ENCODE peak calls at places on chromosomes 11 and 22, in nine cellular contexts. One of them, this sample, is unnamed.

GRCh38 chr22:40449676-40450035 is 79.3 kb downstream of the SGSM3 start:
- DNase-seq in fibroblast of the conjunctiva: peak; percentile 40
- DNase-seq in mammary epithelial cell: peak; percentile 15
- DNase-seq in tibial artery: peak; percentile 17
- DNase-seq in stimulated activated CD8-positive, alpha-beta memory T cell treated with anti-CD3 and anti-CD28 coated beads, Interleukin-7, amount 100 ng/mL, for 1 hour: no peak
- DNase-seq in activated CD4-positive, alpha-beta T cell treated with anti-CD3 and anti-CD28 coated beads for 36 hours: no peak
- DNase-seq in WERI-Rb-1: no peak
- DNase-seq in activated naive CD4-positive, alpha-beta T cell: no peak
- DNase-seq in activated T-cell treated with anti-CD3 and anti-CD28 coated beads, Interleukin-2, amount 50 U/mL, for 24 hours: no peak
- DNase-seq in this sample: no peak

GRCh38 chr22:33274214-33274828 is 216.1 kb upstream of the SYN3 start:
- DNase-seq in mammary epithelial cell: peak; percentile 14
- DNase-seq in stimulated activated CD8-positive, alpha-beta memory T cell treated with anti-CD3 and anti-CD28 coated beads, Interleukin-7, amount 100 ng/mL, for 1 hour: no peak
- DNase-seq in WERI-Rb-1: peak; percentile 50
- DNase-seq in tibial artery: no peak
- DNase-seq in fibroblast of the conjunctiva: no peak
- DNase-seq in activated T-cell treated with anti-CD3 and anti-CD28 coated beads, Interleukin-2, amount 50 U/mL, for 24 hours: no peak
- DNase-seq in activated naive CD4-positive, alpha-beta T cell: no peak
- DNase-seq in activated CD4-positive, alpha-beta T cell treated with anti-CD3 and anti-CD28 coated beads for 36 hours: peak; percentile 49
- DNase-seq in this sample: no peak

GRCh38 chr11:3192511-3193372 is 25.9 kb downstream of the MRGPRG start:
- DNase-seq in activated CD4-positive, alpha-beta T cell treated with anti-CD3 and anti-CD28 coated beads for 36 hours: no peak
- DNase-seq in stimulated activated CD8-positive, alpha-beta memory T cell treated with anti-CD3 and anti-CD28 coated beads, Interleukin-7, amount 100 ng/mL, for 1 hour: no peak
- DNase-seq in WERI-Rb-1: no peak
- DNase-seq in tibial artery: peak; percentile 46
- DNase-seq in fibroblast of the conjunctiva: no peak
- DNase-seq in mammary epithelial cell: no peak
- DNase-seq in activated T-cell treated with anti-CD3 and anti-CD28 coated beads, Interleukin-2, amount 50 U/mL, for 24 hours: peak; percentile 24
- DNase-seq in activated naive CD4-positive, alpha-beta T cell: no peak
- DNase-seq in this sample: no peak

GRCh38 chr22:39818050-39818449 is 75.5 kb downstream of the ENTHD1 start:
- DNase-seq in mammary epithelial cell: no peak
- DNase-seq in tibial artery: no peak
- DNase-seq in stimulated activated CD8-positive, alpha-beta memory T cell treated with anti-CD3 and anti-CD28 coated beads, Interleukin-7, amount 100 ng/mL, for 1 hour: no peak
- DNase-seq in activated T-cell treated with anti-CD3 and anti-CD28 coated beads, Interleukin-2, amount 50 U/mL, for 24 hours: no peak
- DNase-seq in fibroblast of the conjunctiva: no peak
- DNase-seq in activated naive CD4-positive, alpha-beta T cell: no peak
- DNase-seq in WERI-Rb-1: no peak
- DNase-seq in activated CD4-positive, alpha-beta T cell treated with anti-CD3 and anti-CD28 coated beads for 36 hours: no peak
- DNase-seq in this sample: no peak

GRCh38 chr11:19987243-19987870 is 172.9 kb downstream of the DBX1 start:
- DNase-seq in activated naive CD4-positive, alpha-beta T cell: no peak
- DNase-seq in stimulated activated CD8-positive, alpha-beta memory T cell treated with anti-CD3 and anti-CD28 coated beads, Interleukin-7, amount 100 ng/mL, for 1 hour: no peak
- DNase-seq in mammary epithelial cell: no peak
- DNase-seq in fibroblast of the conjunctiva: no peak
- DNase-seq in WERI-Rb-1: no peak
- DNase-seq in tibial artery: no peak
- DNase-seq in activated CD4-positive, alpha-beta T cell treated with anti-CD3 and anti-CD28 coated beads for 36 hours: no peak
- DNase-seq in activated T-cell treated with anti-CD3 and anti-CD28 coated beads, Interleukin-2, amount 50 U/mL, for 24 hours: no peak
- DNase-seq in this sample: no peak

GRCh38 chr11:77173494-77173893 is 45.4 kb downstream of the MYO7A start:
- DNase-seq in tibial artery: no peak
- DNase-seq in activated naive CD4-positive, alpha-beta T cell: no peak
- DNase-seq in WERI-Rb-1: no peak
- DNase-seq in activated CD4-positive, alpha-beta T cell treated with anti-CD3 and anti-CD28 coated beads for 36 hours: no peak
- DNase-seq in mammary epithelial cell: no peak
- DNase-seq in activated T-cell treated with anti-CD3 and anti-CD28 coated beads, Interleukin-2, amount 50 U/mL, for 24 hours: no peak
- DNase-seq in stimulated activated CD8-positive, alpha-beta memory T cell treated with anti-CD3 and anti-CD28 coated beads, Interleukin-7, amount 100 ng/mL, for 1 hour: no peak
- DNase-seq in fibroblast of the conjunctiva: no peak
- DNase-seq in this sample: no peak

GRCh38 chr11:94325681-94326080 is 21.3 kb downstream of the IZUMO1R start:
- DNase-seq in activated naive CD4-positive, alpha-beta T cell: peak; percentile 4
- DNase-seq in tibial artery: no peak
- DNase-seq in WERI-Rb-1: peak; percentile 78
- DNase-seq in stimulated activated CD8-positive, alpha-beta memory T cell treated with anti-CD3 and anti-CD28 coated beads, Interleukin-7, amount 100 ng/mL, for 1 hour: no peak
- DNase-seq in mammary epithelial cell: peak; percentile 30
- DNase-seq in activated CD4-positive, alpha-beta T cell treated with anti-CD3 and anti-CD28 coated beads for 36 hours: peak; percentile 69
- DNase-seq in fibroblast of the conjunctiva: no peak
- DNase-seq in activated T-cell treated with anti-CD3 and anti-CD28 coated beads, Interleukin-2, amount 50 U/mL, for 24 hours: peak; percentile 53
- DNase-seq in this sample: no peak

GRCh38 chr11:108881136-108881535 is 216.3 kb downstream of the DDX10 start:
- DNase-seq in activated naive CD4-positive, alpha-beta T cell: no peak
- DNase-seq in activated CD4-positive, alpha-beta T cell treated with anti-CD3 and anti-CD28 coated beads for 36 hours: no peak
- DNase-seq in WERI-Rb-1: no peak
- DNase-seq in fibroblast of the conjunctiva: no peak
- DNase-seq in activated T-cell treated with anti-CD3 and anti-CD28 coated beads, Interleukin-2, amount 50 U/mL, for 24 hours: no peak
- DNase-seq in stimulated activated CD8-positive, alpha-beta memory T cell treated with anti-CD3 and anti-CD28 coated beads, Interleukin-7, amount 100 ng/mL, for 1 hour: no peak
- DNase-seq in tibial artery: no peak
- DNase-seq in mammary epithelial cell: no peak
- DNase-seq in this sample: no peak

GRCh38 chr22:46115755-46116490 is 34.4 kb upstream of the PPARA start:
- DNase-seq in activated CD4-positive, alpha-beta T cell treated with anti-CD3 and anti-CD28 coated beads for 36 hours: no peak
- DNase-seq in fibroblast of the conjunctiva: no peak
- DNase-seq in stimulated activated CD8-positive, alpha-beta memory T cell treated with anti-CD3 and anti-CD28 coated beads, Interleukin-7, amount 100 ng/mL, for 1 hour: no peak
- DNase-seq in activated naive CD4-positive, alpha-beta T cell: no peak
- DNase-seq in activated T-cell treated with anti-CD3 and anti-CD28 coated beads, Interleukin-2, amount 50 U/mL, for 24 hours: no peak
- DNase-seq in WERI-Rb-1: no peak
- DNase-seq in tibial artery: peak; percentile 78
- DNase-seq in mammary epithelial cell: no peak
- DNase-seq in this sample: no peak

GRCh38 chr22:50170453-50171318 is at the start of gene PANX2:
- DNase-seq in activated T-cell treated with anti-CD3 and anti-CD28 coated beads, Interleukin-2, amount 50 U/mL, for 24 hours: no peak
- DNase-seq in tibial artery: no peak
- DNase-seq in stimulated activated CD8-positive, alpha-beta memory T cell treated with anti-CD3 and anti-CD28 coated beads, Interleukin-7, amount 100 ng/mL, for 1 hour: no peak
- DNase-seq in mammary epithelial cell: no peak
- DNase-seq in WERI-Rb-1: no peak
- DNase-seq in fibroblast of the conjunctiva: no peak
- DNase-seq in activated naive CD4-positive, alpha-beta T cell: no peak
- DNase-seq in activated CD4-positive, alpha-beta T cell treated with anti-CD3 and anti-CD28 coated beads for 36 hours: no peak
- DNase-seq in this sample: no peak

GRCh38 chr11:19793356-19793755 is 80.7 kb downstream of the NAV2 start:
- DNase-seq in fibroblast of the conjunctiva: no peak
- DNase-seq in tibial artery: no peak
- DNase-seq in mammary epithelial cell: no peak
- DNase-seq in activated CD4-positive, alpha-beta T cell treated with anti-CD3 and anti-CD28 coated beads for 36 hours: no peak
- DNase-seq in WERI-Rb-1: peak; percentile 19
- DNase-seq in activated naive CD4-positive, alpha-beta T cell: no peak
- DNase-seq in activated T-cell treated with anti-CD3 and anti-CD28 coated beads, Interleukin-2, amount 50 U/mL, for 24 hours: no peak
- DNase-seq in stimulated activated CD8-positive, alpha-beta memory T cell treated with anti-CD3 and anti-CD28 coated beads, Interleukin-7, amount 100 ng/mL, for 1 hour: no peak
- DNase-seq in this sample: no peak

GRCh38 chr11:123587044-123587443 is 67.4 kb downstream of the SCN3B start:
- DNase-seq in WERI-Rb-1: no peak
- DNase-seq in activated CD4-positive, alpha-beta T cell treated with anti-CD3 and anti-CD28 coated beads for 36 hours: no peak
- DNase-seq in tibial artery: no peak
- DNase-seq in mammary epithelial cell: no peak
- DNase-seq in activated naive CD4-positive, alpha-beta T cell: no peak
- DNase-seq in activated T-cell treated with anti-CD3 and anti-CD28 coated beads, Interleukin-2, amount 50 U/mL, for 24 hours: no peak
- DNase-seq in fibroblast of the conjunctiva: no peak
- DNase-seq in stimulated activated CD8-positive, alpha-beta memory T cell treated with anti-CD3 and anti-CD28 coated beads, Interleukin-7, amount 100 ng/mL, for 1 hour: no peak
- DNase-seq in this sample: no peak

GRCh38 chr11:68979931-68980775 is 633 bp downstream of the MRGPRD start:
- DNase-seq in WERI-Rb-1: no peak
- DNase-seq in fibroblast of the conjunctiva: no peak
- DNase-seq in activated naive CD4-positive, alpha-beta T cell: no peak
- DNase-seq in tibial artery: peak; percentile 54
- DNase-seq in stimulated activated CD8-positive, alpha-beta memory T cell treated with anti-CD3 and anti-CD28 coated beads, Interleukin-7, amount 100 ng/mL, for 1 hour: no peak
- DNase-seq in activated T-cell treated with anti-CD3 and anti-CD28 coated beads, Interleukin-2, amount 50 U/mL, for 24 hours: peak; percentile 12
- DNase-seq in mammary epithelial cell: no peak
- DNase-seq in activated CD4-positive, alpha-beta T cell treated with anti-CD3 and anti-CD28 coated beads for 36 hours: no peak
- DNase-seq in this sample: no peak

GRCh38 chr11:92268546-92268945 is 43.9 kb downstream of the FAT3 start:
- DNase-seq in WERI-Rb-1: no peak
- DNase-seq in tibial artery: no peak
- DNase-seq in activated naive CD4-positive, alpha-beta T cell: no peak
- DNase-seq in activated CD4-positive, alpha-beta T cell treated with anti-CD3 and anti-CD28 coated beads for 36 hours: no peak
- DNase-seq in stimulated activated CD8-positive, alpha-beta memory T cell treated with anti-CD3 and anti-CD28 coated beads, Interleukin-7, amount 100 ng/mL, for 1 hour: no peak
- DNase-seq in mammary epithelial cell: no peak
- DNase-seq in activated T-cell treated with anti-CD3 and anti-CD28 coated beads, Interleukin-2, amount 50 U/mL, for 24 hours: no peak
- DNase-seq in fibroblast of the conjunctiva: no peak
- DNase-seq in this sample: no peak

GRCh38 chr22:46935506-46936377 is 173.3 kb downstream of the TBC1D22A start:
- DNase-seq in activated naive CD4-positive, alpha-beta T cell: no peak
- DNase-seq in fibroblast of the conjunctiva: no peak
- DNase-seq in stimulated activated CD8-positive, alpha-beta memory T cell treated with anti-CD3 and anti-CD28 coated beads, Interleukin-7, amount 100 ng/mL, for 1 hour: no peak
- DNase-seq in mammary epithelial cell: no peak
- DNase-seq in activated CD4-positive, alpha-beta T cell treated with anti-CD3 and anti-CD28 coated beads for 36 hours: no peak
- DNase-seq in WERI-Rb-1: no peak
- DNase-seq in tibial artery: no peak
- DNase-seq in activated T-cell treated with anti-CD3 and anti-CD28 coated beads, Interleukin-2, amount 50 U/mL, for 24 hours: no peak
- DNase-seq in this sample: no peak

GRCh38 chr11:94767701-94768601 is at the start of gene AMOTL1:
- DNase-seq in activated T-cell treated with anti-CD3 and anti-CD28 coated beads, Interleukin-2, amount 50 U/mL, for 24 hours: peak; percentile 42
- DNase-seq in tibial artery: peak; percentile 96
- DNase-seq in WERI-Rb-1: peak; percentile 98
- DNase-seq in fibroblast of the conjunctiva: peak; percentile 75
- DNase-seq in activated naive CD4-positive, alpha-beta T cell: no peak
- DNase-seq in activated CD4-positive, alpha-beta T cell treated with anti-CD3 and anti-CD28 coated beads for 36 hours: peak; percentile 69
- DNase-seq in stimulated activated CD8-positive, alpha-beta memory T cell treated with anti-CD3 and anti-CD28 coated beads, Interleukin-7, amount 100 ng/mL, for 1 hour: peak; percentile 11
- DNase-seq in mammary epithelial cell: peak; percentile 87
- DNase-seq in this sample: peak; percentile 84

GRCh38 chr11:72067266-72067665 is 13.1 kb downstream of the NUMA1 start:
- DNase-seq in tibial artery: no peak
- DNase-seq in WERI-Rb-1: no peak
- DNase-seq in fibroblast of the conjunctiva: no peak
- DNase-seq in activated T-cell treated with anti-CD3 and anti-CD28 coated beads, Interleukin-2, amount 50 U/mL, for 24 hours: no peak
- DNase-seq in activated CD4-positive, alpha-beta T cell treated with anti-CD3 and anti-CD28 coated beads for 36 hours: no peak
- DNase-seq in mammary epithelial cell: no peak
- DNase-seq in stimulated activated CD8-positive, alpha-beta memory T cell treated with anti-CD3 and anti-CD28 coated beads, Interleukin-7, amount 100 ng/mL, for 1 hour: no peak
- DNase-seq in activated naive CD4-positive, alpha-beta T cell: no peak
- DNase-seq in this sample: no peak

GRCh38 chr11:35317253-35317652 is 102.1 kb downstream of the SLC1A2 start:
- DNase-seq in WERI-Rb-1: no peak
- DNase-seq in activated CD4-positive, alpha-beta T cell treated with anti-CD3 and anti-CD28 coated beads for 36 hours: no peak
- DNase-seq in fibroblast of the conjunctiva: no peak
- DNase-seq in stimulated activated CD8-positive, alpha-beta memory T cell treated with anti-CD3 and anti-CD28 coated beads, Interleukin-7, amount 100 ng/mL, for 1 hour: no peak
- DNase-seq in tibial artery: no peak
- DNase-seq in activated naive CD4-positive, alpha-beta T cell: no peak
- DNase-seq in mammary epithelial cell: no peak
- DNase-seq in activated T-cell treated with anti-CD3 and anti-CD28 coated beads, Interleukin-2, amount 50 U/mL, for 24 hours: no peak
- DNase-seq in this sample: no peak

GRCh38 chr11:3121416-3121815 is 43.7 kb downstream of the OSBPL5 start:
- DNase-seq in activated CD4-positive, alpha-beta T cell treated with anti-CD3 and anti-CD28 coated beads for 36 hours: no peak
- DNase-seq in mammary epithelial cell: no peak
- DNase-seq in WERI-Rb-1: no peak
- DNase-seq in tibial artery: peak; percentile 60
- DNase-seq in fibroblast of the conjunctiva: no peak
- DNase-seq in activated T-cell treated with anti-CD3 and anti-CD28 coated beads, Interleukin-2, amount 50 U/mL, for 24 hours: no peak
- DNase-seq in activated naive CD4-positive, alpha-beta T cell: no peak
- DNase-seq in stimulated activated CD8-positive, alpha-beta memory T cell treated with anti-CD3 and anti-CD28 coated beads, Interleukin-7, amount 100 ng/mL, for 1 hour: no peak
- DNase-seq in this sample: no peak

GRCh38 chr11:62919898-62920640 is 1.1 kb downstream of the CHRM1 start:
- DNase-seq in tibial artery: no peak
- DNase-seq in stimulated activated CD8-positive, alpha-beta memory T cell treated with anti-CD3 and anti-CD28 coated beads, Interleukin-7, amount 100 ng/mL, for 1 hour: no peak
- DNase-seq in mammary epithelial cell: no peak
- DNase-seq in activated CD4-positive, alpha-beta T cell treated with anti-CD3 and anti-CD28 coated beads for 36 hours: no peak
- DNase-seq in WERI-Rb-1: no peak
- DNase-seq in fibroblast of the conjunctiva: no peak
- DNase-seq in activated T-cell treated with anti-CD3 and anti-CD28 coated beads, Interleukin-2, amount 50 U/mL, for 24 hours: no peak
- DNase-seq in activated naive CD4-positive, alpha-beta T cell: no peak
- DNase-seq in this sample: no peak

GRCh38 chr11:66044757-66045156 is 4.2 kb downstream of the GAL3ST3 start:
- DNase-seq in activated CD4-positive, alpha-beta T cell treated with anti-CD3 and anti-CD28 coated beads for 36 hours: peak; percentile 37
- DNase-seq in mammary epithelial cell: no peak
- DNase-seq in WERI-Rb-1: no peak
- DNase-seq in activated T-cell treated with anti-CD3 and anti-CD28 coated beads, Interleukin-2, amount 50 U/mL, for 24 hours: no peak
- DNase-seq in tibial artery: no peak
- DNase-seq in activated naive CD4-positive, alpha-beta T cell: no peak
- DNase-seq in fibroblast of the conjunctiva: no peak
- DNase-seq in stimulated activated CD8-positive, alpha-beta memory T cell treated with anti-CD3 and anti-CD28 coated beads, Interleukin-7, amount 100 ng/mL, for 1 hour: no peak
- DNase-seq in this sample: no peak

GRCh38 chr22:40967120-40967760 is 16.1 kb downstream of the RBX1 start:
- DNase-seq in activated CD4-positive, alpha-beta T cell treated with anti-CD3 and anti-CD28 coated beads for 36 hours: no peak
- DNase-seq in tibial artery: no peak
- DNase-seq in WERI-Rb-1: no peak
- DNase-seq in fibroblast of the conjunctiva: no peak
- DNase-seq in activated T-cell treated with anti-CD3 and anti-CD28 coated beads, Interleukin-2, amount 50 U/mL, for 24 hours: no peak
- DNase-seq in activated naive CD4-positive, alpha-beta T cell: no peak
- DNase-seq in mammary epithelial cell: no peak
- DNase-seq in stimulated activated CD8-positive, alpha-beta memory T cell treated with anti-CD3 and anti-CD28 coated beads, Interleukin-7, amount 100 ng/mL, for 1 hour: no peak
- DNase-seq in this sample: no peak

GRCh38 chr22:19056951-19057401 is 65.2 kb downstream of the DGCR2 start:
- DNase-seq in activated naive CD4-positive, alpha-beta T cell: no peak
- DNase-seq in WERI-Rb-1: no peak
- DNase-seq in activated T-cell treated with anti-CD3 and anti-CD28 coated beads, Interleukin-2, amount 50 U/mL, for 24 hours: peak; percentile 13
- DNase-seq in tibial artery: peak; percentile 44
- DNase-seq in stimulated activated CD8-positive, alpha-beta memory T cell treated with anti-CD3 and anti-CD28 coated beads, Interleukin-7, amount 100 ng/mL, for 1 hour: no peak
- DNase-seq in activated CD4-positive, alpha-beta T cell treated with anti-CD3 and anti-CD28 coated beads for 36 hours: no peak
- DNase-seq in fibroblast of the conjunctiva: no peak
- DNase-seq in mammary epithelial cell: no peak
- DNase-seq in this sample: no peak

GRCh38 chr11:117595440-117595839 is 201.6 kb downstream of the DSCAML1 start:
- DNase-seq in activated CD4-positive, alpha-beta T cell treated with anti-CD3 and anti-CD28 coated beads for 36 hours: no peak
- DNase-seq in fibroblast of the conjunctiva: no peak
- DNase-seq in tibial artery: no peak
- DNase-seq in WERI-Rb-1: no peak
- DNase-seq in activated T-cell treated with anti-CD3 and anti-CD28 coated beads, Interleukin-2, amount 50 U/mL, for 24 hours: no peak
- DNase-seq in mammary epithelial cell: no peak
- DNase-seq in stimulated activated CD8-positive, alpha-beta memory T cell treated with anti-CD3 and anti-CD28 coated beads, Interleukin-7, amount 100 ng/mL, for 1 hour: no peak
- DNase-seq in activated naive CD4-positive, alpha-beta T cell: no peak
- DNase-seq in this sample: no peak

GRCh38 chr11:113114452-113115027 is 153.3 kb downstream of the NCAM1 start:
- DNase-seq in activated naive CD4-positive, alpha-beta T cell: no peak
- DNase-seq in fibroblast of the conjunctiva: peak; percentile 26
- DNase-seq in activated T-cell treated with anti-CD3 and anti-CD28 coated beads, Interleukin-2, amount 50 U/mL, for 24 hours: no peak
- DNase-seq in mammary epithelial cell: peak; percentile 49
- DNase-seq in activated CD4-positive, alpha-beta T cell treated with anti-CD3 and anti-CD28 coated beads for 36 hours: peak; percentile 38
- DNase-seq in WERI-Rb-1: peak; percentile 60
- DNase-seq in tibial artery: no peak
- DNase-seq in stimulated activated CD8-positive, alpha-beta memory T cell treated with anti-CD3 and anti-CD28 coated beads, Interleukin-7, amount 100 ng/mL, for 1 hour: no peak
- DNase-seq in this sample: no peak

GRCh38 chr11:69049490-69049867 is 747 bp downstream of the TPCN2 start:
- DNase-seq in activated T-cell treated with anti-CD3 and anti-CD28 coated beads, Interleukin-2, amount 50 U/mL, for 24 hours: no peak
- DNase-seq in tibial artery: no peak
- DNase-seq in fibroblast of the conjunctiva: no peak
- DNase-seq in stimulated activated CD8-positive, alpha-beta memory T cell treated with anti-CD3 and anti-CD28 coated beads, Interleukin-7, amount 100 ng/mL, for 1 hour: no peak
- DNase-seq in activated naive CD4-positive, alpha-beta T cell: no peak
- DNase-seq in mammary epithelial cell: no peak
- DNase-seq in activated CD4-positive, alpha-beta T cell treated with anti-CD3 and anti-CD28 coated beads for 36 hours: peak; percentile 49
- DNase-seq in WERI-Rb-1: no peak
- DNase-seq in this sample: no peak